ENCODE peak calls at places on chromosomes 3 and 15, in six cellular contexts. B is cardiac fibroblast, K is HFF-Myc, O is neural progenitor cell, V is H1, Q is lower lobe of right lung. C is an unnamed sample.

GRCh38 chr15:23467110-23467600 is 20.1 kb upstream of the GOLGA6L2 start:
- DNase-seq in B (peak; percentile 45), K (peak; percentile 2), O (peak; percentile 6), V (no peak), Q (no peak), C (no peak)

GRCh38 chr15:90609254-90610185 is 79.8 kb downstream of the CRTC3 start:
- DNase-seq in B (no peak), K (no peak), O (no peak), V (no peak), Q (no peak), C (no peak)

GRCh38 chr3:9817437-9817836 is 7.4 kb downstream of the TTLL3 start:
- DNase-seq in B (no peak), K (no peak), O (no peak), V (no peak), Q (peak; percentile 14), C (no peak)

GRCh38 chr3:126353694-126354321 is 3.4 kb downstream of the KLF15 start:
- DNase-seq in B (no peak), K (no peak), O (no peak), V (no peak), Q (peak; percentile 41), C (no peak)

GRCh38 chr15:58433597-58434333 is 2.0 kb downstream of the LIPC start:
- DNase-seq in B (no peak), K (no peak), O (peak; percentile 21), V (no peak), Q (no peak), C (no peak)

GRCh38 chr3:188584162-188584529 is 430.2 kb downstream of the LPP start:
- DNase-seq in B (peak; percentile 79), K (no peak), O (no peak), V (no peak), Q (no peak), C (peak; percentile 9)

GRCh38 chr15:57827021-57827420 is 120.5 kb downstream of the POLR2M start:
- DNase-seq in B (peak; percentile 14), K (no peak), O (no peak), V (no peak), Q (no peak), C (no peak)

GRCh38 chr3:166211451-166211850 is 374.2 kb upstream of the BCHE start:
- DNase-seq in B (no peak), K (no peak), O (peak; percentile 86), V (no peak), Q (no peak), C (no peak)

GRCh38 chr15:74206801-74207281 is 4.3 kb upstream of the STRA6 start:
- DNase-seq in B (no peak), K (no peak), O (no peak), V (no peak), Q (no peak), C (no peak)

GRCh38 chr3:9102240-9102841 is 139.1 kb upstream of the RAD18 start:
- DNase-seq in B (no peak), K (no peak), O (peak; percentile 92), V (peak; percentile 71), Q (no peak), C (no peak)

GRCh38 chr3:45951946-45952345 is 8.7 kb downstream of the CXCR6 start:
- DNase-seq in B (no peak), K (no peak), O (no peak), V (no peak), Q (no peak), C (no peak)

GRCh38 chr15:58528197-58528870 is 96.5 kb downstream of the LIPC start:
- DNase-seq in B (no peak), K (no peak), O (no peak), V (no peak), Q (no peak), C (peak; percentile 80)

GRCh38 chr15:66786222-66786621 is 84.2 kb downstream of the SMAD6 start:
- DNase-seq in B (no peak), K (no peak), O (no peak), V (no peak), Q (no peak), C (no peak)

GRCh38 chr3:24235121-24235520 is 259.5 kb downstream of the THRB start:
- DNase-seq in B (peak; percentile 27), K (no peak), O (no peak), V (no peak), Q (no peak), C (no peak)

GRCh38 chr15:68210821-68211655 is 5.9 kb upstream of the CALML4 start:
- DNase-seq in B (peak; percentile 45), K (no peak), O (peak; percentile 82), V (no peak), Q (peak; percentile 71), C (peak; percentile 51)

GRCh38 chr3:135503429-135504083 is 462.0 kb upstream of the PPP2R3A start:
- DNase-seq in B (peak; percentile 63), K (peak; percentile 11), O (peak; percentile 94), V (peak; percentile 75), Q (peak; percentile 55), C (peak; percentile 71)

GRCh38 chr3:38916706-38917105 is 100.7 kb upstream of the SCN10A start:
- DNase-seq in B (peak; percentile 2), K (no peak), O (no peak), V (no peak), Q (no peak), C (no peak)

GRCh38 chr3:53716998-53717397 is 129.2 kb downstream of the CHDH start:
- DNase-seq in B (no peak), K (no peak), O (no peak), V (no peak), Q (no peak), C (no peak)

DNA sequence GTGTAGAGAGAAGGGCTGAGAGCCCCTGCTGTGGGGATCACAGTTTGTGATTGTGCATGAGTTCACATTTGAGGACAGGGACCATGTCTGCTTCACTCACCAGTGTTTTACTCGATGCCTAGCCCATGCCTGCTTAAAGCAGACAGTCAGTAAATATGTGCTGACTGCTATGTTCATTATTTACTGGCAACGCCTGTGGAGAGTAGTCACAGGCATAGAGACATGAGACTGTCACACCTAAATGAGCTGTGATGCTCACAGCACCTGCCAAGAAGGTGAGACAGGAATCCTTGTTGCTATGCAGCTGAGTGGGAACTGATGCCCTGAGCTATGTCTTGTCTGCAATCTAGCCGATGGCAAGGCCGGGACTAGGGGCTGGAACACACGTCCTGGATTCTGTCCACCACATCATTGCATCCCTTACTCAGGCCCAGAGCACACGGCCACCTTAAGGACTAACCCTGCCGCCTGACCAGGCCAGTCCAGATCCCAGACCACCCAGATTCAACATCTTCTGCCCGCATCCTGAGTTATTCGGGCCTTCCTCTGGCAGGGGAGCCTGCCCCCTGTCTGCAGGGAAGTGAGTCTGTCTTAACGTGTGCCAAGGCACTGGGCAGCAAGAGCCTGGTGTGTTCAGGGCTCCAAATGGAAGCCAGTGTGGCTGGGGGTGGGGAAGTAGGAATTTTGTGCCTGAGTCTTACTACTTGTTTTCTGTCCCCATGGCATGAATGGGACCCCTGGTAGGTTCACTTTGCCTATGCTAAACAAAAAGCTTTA is 44.8 kb downstream of the FGD5 start:
- DNase-seq in B (no peak), K (no peak), O (peak; percentile 66), V (peak; percentile 21), Q (no peak), C (no peak)
- TF ChIP-seq CTCF in B (peak; percentile 18), K (peak; percentile 47), O (peak; percentile 62), V (peak; percentile 80), Q (peak; percentile 36), C (no peak)

DNA sequence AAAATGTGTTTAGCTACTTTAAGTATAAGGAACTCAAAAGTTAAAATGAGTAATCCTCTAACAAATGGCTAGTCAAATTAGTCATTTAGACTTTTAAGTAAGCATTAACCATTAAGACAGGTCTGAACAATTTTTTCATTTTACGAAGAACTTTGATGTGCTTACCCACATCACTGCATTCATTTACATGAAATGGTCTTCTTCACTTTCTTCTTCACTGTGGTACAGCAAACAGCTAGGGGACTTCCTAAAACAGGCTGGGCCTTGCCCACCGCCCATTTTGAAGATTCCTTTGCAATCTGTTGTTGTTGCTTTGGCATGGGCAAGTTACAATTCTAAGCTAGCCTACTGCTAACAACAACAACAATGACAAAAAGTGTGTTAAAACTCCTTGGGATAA is 67.4 kb downstream of the CBLB start:
- DNase-seq in B (no peak), K (no peak), O (no peak), V (no peak), Q (no peak), C (no peak)
- H3K4me3 ChIP-seq in B (no peak overlapping the region), K (no peak overlapping the region), O (no peak overlapping the region), V (no peak overlapping the region), Q (no peak overlapping the region), C (no peak overlapping the region)

GRCh38 chr3:127865941-127866340 is 43.6 kb upstream of the MGLL start:
- DNase-seq in B (peak; percentile 74), K (no peak), O (no peak), V (no peak), Q (no peak), C (no peak)
- TF ChIP-seq CTCF in B (peak; percentile 27), K (no peak), O (no peak), V (no peak), Q (no peak), C (no peak)

GRCh38 chr15:51577907-51578306 is 44.7 kb downstream of the DMXL2 start:
- DNase-seq in B (no peak), K (no peak), O (no peak), V (no peak), Q (no peak), C (no peak)
- H3K4me3 ChIP-seq in B (no peak overlapping the region), K (no peak overlapping the region), O (no peak overlapping the region), V (no peak overlapping the region), Q (no peak overlapping the region), C (no peak overlapping the region)

C was measured in Caco-2.